ENCODE peak calls at places on chromosomes 6 and 20, in eight cellular contexts. C is activated CD4-positive, alpha-beta T cell treated with anti-CD3 and anti-CD28 coated beads for 1 hour; F is RPMI8226; A is fibroblast of the conjunctiva; V is brain pericyte; O is IMR-90; E is GM23338; S is tibial artery. Q is an unnamed sample.

GRCh38 chr6:111925296-111925695 is 52.0 kb upstream of the FYN start:
- DNase-seq in E (no peak), A (no peak), S (no peak), C (no peak), F (no peak), O (peak; percentile 82), V (no peak), Q (no peak)

GRCh38 chr6:166736606-166737005 is 109.6 kb upstream of the RPS6KA2 start:
- DNase-seq in C (no peak), F (no peak), V (no peak), S (no peak), E (no peak), A (no peak), O (peak; percentile 59), Q (peak; percentile 23)

GRCh38 chr20:54980321-54980960 is 505.0 kb downstream of the DOK5 start:
- DNase-seq in E (peak; percentile 4), O (no peak), S (no peak), A (no peak), F (peak; percentile 22), V (no peak), C (no peak), Q (peak; percentile 8)

GRCh38 chr20:46575794-46576495 is 25.5 kb upstream of the OCSTAMP start:
- DNase-seq in C (no peak), F (no peak), S (no peak), E (no peak), V (no peak), O (no peak), A (no peak), Q (no peak)

GRCh38 chr6:1624848-1625341 is 15.2 kb downstream of the FOXC1 start:
- DNase-seq in C (no peak), O (peak; percentile 62), S (peak; percentile 55), A (no peak), F (no peak), V (no peak), E (peak; percentile 61), Q (peak; percentile 72)

GRCh38 chr6:136510782-136511181 is 39.4 kb downstream of the MAP7 start:
- DNase-seq in S (no peak), C (no peak), E (no peak), F (no peak), V (no peak), A (no peak), O (no peak), Q (no peak)

GRCh38 chr6:24004062-24004461 is 122.0 kb upstream of the NRSN1 start:
- DNase-seq in E (no peak), S (no peak), O (no peak), F (no peak), C (no peak), A (no peak), V (no peak), Q (no peak)

GRCh38 chr6:16540804-16541752 is 220.2 kb downstream of the ATXN1 start:
- DNase-seq in O (no peak), S (peak; percentile 56), C (no peak), A (no peak), F (no peak), E (peak; percentile 4), V (no peak), Q (no peak)

GRCh38 chr20:22773326-22773725 is 189.0 kb upstream of the FOXA2 start:
- DNase-seq in F (no peak), E (no peak), C (no peak), V (no peak), O (no peak), A (no peak), S (no peak), Q (no peak)

GRCh38 chr20:10654630-10655029 is 19.2 kb downstream of the JAG1 start:
- DNase-seq in C (no peak), F (no peak), S (peak; percentile 25), V (no peak), O (no peak), E (peak; percentile 85), A (no peak), Q (peak; percentile 91)